ENCODE peak calls at places on chromosomes 16 and 17, in eight cellular contexts. W is hepatic stellate cell, Y is iPS-NIHi11, U is GF-D8, V is T-helper 9 cell, N is stomach, H is T-helper 2 cell, Q is ascending aorta. R is an unnamed sample.

GRCh38 chr16:54817432-54817831 is 113.2 kb upstream of the IRX5 start:
- DNase-seq in H (peak), V (no peak), Y (peak), W (no peak), U (peak), Q (no peak), N (peak), R (no peak)

GRCh38 chr17:59814685-59815084 is 78.1 kb downstream of the TUBD1 start:
- DNase-seq in H (no peak), U (no peak), Q (no peak), N (no peak), W (no peak), Y (no peak), V (no peak), R (no peak)

GRCh38 chr17:56488800-56489199 is 104.7 kb upstream of the NOG start:
- DNase-seq in N (no peak), H (no peak), V (no peak), Y (no peak), W (no peak), Q (no peak), U (no peak), R (no peak)

GRCh38 chr17:17669081-17669850 is 12.0 kb upstream of the RAI1 start:
- DNase-seq in V (no peak), H (no peak), N (no peak), U (no peak), W (no peak), Y (no peak), Q (no peak), R (no peak)

GRCh38 chr16:64952177-64952576 is 169.7 kb downstream of the CDH11 start:
- DNase-seq in H (no peak), V (no peak), W (peak), U (no peak), N (no peak), Q (no peak), Y (no peak), R (no peak)

GRCh38 chr16:1309888-1310831 is 724 bp downstream of the UBE2I start:
- DNase-seq in W (peak), U (no peak), Y (no peak), Q (peak), H (peak), N (peak), V (peak), R (no peak)

GRCh38 chr16:87033541-87034300 is 283.5 kb downstream of the C16orf95 start:
- DNase-seq in Q (no peak), Y (no peak), V (no peak), W (no peak), U (no peak), H (no peak), N (no peak), R (no peak)

GRCh38 chr16:30472328-30472942 is at the start of gene ITGAL:
- DNase-seq in Y (no peak), Q (peak), N (peak), H (peak), V (peak), U (peak), W (no peak), R (no peak)

GRCh38 chr16:8426569-8426968 is 163.7 kb downstream of the TMEM114 start:
- DNase-seq in V (no peak), Y (no peak), U (no peak), N (no peak), Q (no peak), H (no peak), W (no peak), R (no peak)

GRCh38 chr17:18158022-18158600 is 25.5 kb upstream of the ALKBH5 start:
- DNase-seq in H (peak), Q (peak), N (peak), Y (peak), U (no peak), W (peak), V (peak), R (peak)

GRCh38 chr17:41915566-41915965 is 3.2 kb downstream of the ACLY start:
- DNase-seq in H (no peak), Y (no peak), N (no peak), W (no peak), V (no peak), U (no peak), Q (no peak), R (no peak)

GRCh38 chr16:67539271-67539670 is 10.6 kb downstream of the RIPOR1 start:
- DNase-seq in W (no peak), Y (no peak), H (no peak), U (no peak), Q (no peak), N (no peak), V (no peak), R (no peak)

GRCh38 chr17:42309142-42309541 is 20.8 kb downstream of the STAT5A start:
- DNase-seq in U (no peak), H (no peak), V (no peak), Y (no peak), Q (no peak), N (no peak), W (no peak), R (no peak)

GRCh38 chr17:69187294-69187693 is 41.3 kb downstream of the ABCA10 start:
- DNase-seq in W (no peak), N (no peak), Q (no peak), U (no peak), H (no peak), Y (no peak), V (no peak), R (no peak)

GRCh38 chr16:22183901-22184614 is 21.8 kb downstream of the SDR42E2 start:
- DNase-seq in N (no peak), U (no peak), V (no peak), Y (peak), W (no peak), H (no peak), Q (no peak), R (no peak)

GRCh38 chr16:85641776-85642176 is 28.7 kb downstream of the GSE1 start:
- DNase-seq in W (no peak), Q (peak), N (peak), H (no peak), U (no peak), Y (no peak), V (no peak), R (no peak)

GRCh38 chr16:74730049-74730683 is 29.5 kb upstream of the MLKL start:
- DNase-seq in Y (no peak), N (peak), V (no peak), Q (no peak), U (no peak), H (no peak), W (no peak), R (no peak)

GRCh38 chr17:36505171-36505570 is 18.7 kb downstream of the ZNHIT3 start:
- DNase-seq in Q (no peak), H (no peak), Y (no peak), V (no peak), U (no peak), N (no peak), W (no peak), R (no peak)

GRCh38 chr16:22191966-22192260 is 14.2 kb upstream of the EEF2K start:
- DNase-seq in W (no peak), V (no peak), Q (no peak), U (no peak), Y (no peak), N (no peak), H (peak), R (no peak)

GRCh38 chr16:546909-547770 is 13.1 kb upstream of the PRR35 start:
- DNase-seq in Q (no peak), V (peak), N (peak), U (peak), Y (peak), W (no peak), H (peak), R (no peak)

GRCh38 chr16:55505333-55506015 is 3.4 kb upstream of the LPCAT2 start:
- DNase-seq in Q (peak), N (no peak), H (no peak), Y (no peak), W (no peak), V (no peak), U (no peak), R (no peak)

GRCh38 chr16:15726715-15727114 is 76.7 kb downstream of the NDE1 start:
- DNase-seq in U (no peak), N (peak), Q (no peak), W (no peak), V (no peak), Y (no peak), H (no peak), R (no peak)

GRCh38 chr17:38920374-38921291 is 4.8 kb upstream of the LASP1NB start:
- DNase-seq in N (peak), H (no peak), Q (peak), W (no peak), Y (no peak), U (no peak), V (no peak), R (peak)

GRCh38 chr16:70341600-70341999 is 5.1 kb upstream of the DDX19A start:
- DNase-seq in W (no peak), Y (no peak), Q (no peak), H (no peak), U (no peak), N (no peak), V (no peak), R (no peak)

GRCh38 chr17:61072648-61073047 is 327.0 kb upstream of the TBX2 start:
- DNase-seq in W (no peak), V (no peak), U (no peak), H (no peak), N (no peak), Y (no peak), Q (no peak), R (no peak)

GRCh38 chr17:44071772-44072171 is 1.2 kb downstream of the G6PC3 start:
- DNase-seq in W (no peak), Y (no peak), H (no peak), Q (no peak), V (no peak), N (no peak), U (peak), R (no peak)

GRCh38 chr16:79269211-79269863 is 331.2 kb downstream of the MAF start:
- DNase-seq in H (peak), U (no peak), Y (no peak), W (no peak), Q (no peak), V (no peak), N (no peak), R (no peak)

GRCh38 chr17:79699386-79700036 is 31.2 kb upstream of the ENPP7 start:
- DNase-seq in N (no peak), Q (no peak), Y (peak), H (no peak), U (no peak), W (no peak), V (no peak), R (no peak)

GRCh38 chr17:44473367-44473766 is 29.8 kb downstream of the GPATCH8 start:
- DNase-seq in W (no peak), Y (no peak), Q (no peak), H (no peak), V (no peak), U (no peak), N (no peak), R (no peak)